ENCODE peak calls at places on chromosomes 13 and 19, in eight cellular contexts. R is HS-5; W is SHP77; V is Caki2; M is Caco-2; Y is effector CD8-positive, alpha-beta T cell; K is breast epithelium; Z is glutamatergic neuron. S is an unnamed sample.

GRCh38 chr13:106145997-106146864 is 389.2 kb downstream of the EFNB2 start:
- DNase-seq in M (peak), K (no peak), Y (no peak), V (no peak), W (no peak), Z (no peak), R (no peak), S (no peak)

GRCh38 chr19:19627716-19628498 is at the start of gene LPAR2:
- DNase-seq in Z (peak), R (no peak), W (no peak), M (peak), Y (peak), V (no peak), K (peak), S (peak)

GRCh38 chr19:48810151-48810550 is 678 bp downstream of the BCAT2 start:
- DNase-seq in W (no peak), M (no peak), R (no peak), K (no peak), V (no peak), Y (no peak), Z (no peak), S (peak)

GRCh38 chr19:44498988-44499387 is 1.3 kb downstream of the ZNF180 start:
- DNase-seq in M (no peak), V (no peak), K (no peak), Z (no peak), Y (no peak), R (no peak), W (no peak), S (no peak)

GRCh38 chr19:44553478-44554171 is 24.1 kb upstream of the CEACAM20 start:
- DNase-seq in Z (no peak), V (peak), R (no peak), M (no peak), W (no peak), K (no peak), Y (no peak), S (no peak)

GRCh38 chr13:51999525-51999924 is 11.7 kb downstream of the ATP7B start:
- DNase-seq in K (peak), M (no peak), Y (no peak), V (no peak), W (no peak), Z (no peak), R (no peak), S (no peak)

GRCh38 chr19:42114412-42114811 is 17.8 kb downstream of the POU2F2 start:
- DNase-seq in Z (peak), K (no peak), M (no peak), Y (no peak), R (no peak), V (no peak), W (peak), S (peak)

GRCh38 chr13:99981115-99982020 is at the start of gene ZIC2:
- DNase-seq in M (no peak), R (no peak), Y (no peak), W (no peak), Z (peak), K (no peak), V (peak), S (peak)

GRCh38 chr19:11446652-11447301 is 11.3 kb downstream of the PRKCSH start:
- DNase-seq in K (no peak), Y (peak), M (no peak), R (no peak), W (no peak), V (no peak), Z (peak), S (peak)

GRCh38 chr19:17074628-17075034 is 621 bp downstream of the HAUS8 start:
- DNase-seq in Y (no peak), R (no peak), V (no peak), Z (no peak), W (no peak), K (no peak), M (no peak), S (peak)

GRCh38 chr19:54434862-54435174 is 14.2 kb upstream of the LENG8 start:
- DNase-seq in Z (no peak), M (no peak), W (no peak), Y (no peak), K (no peak), R (no peak), V (no peak), S (no peak)

GRCh38 chr19:55600336-55601028 is 394 bp downstream of the ZNF524 start:
- DNase-seq in R (no peak), M (no peak), W (peak), Z (peak), V (no peak), Y (no peak), K (no peak), S (peak)

GRCh38 chr19:35498984-35499383 is 8.7 kb upstream of the KRTDAP start:
- DNase-seq in M (no peak), Z (no peak), R (no peak), K (no peak), Y (no peak), V (no peak), W (no peak), S (no peak)

GRCh38 chr19:46943150-46943946 is 76.3 kb upstream of the NPAS1 start:
- DNase-seq in Z (no peak), V (no peak), M (no peak), K (no peak), Y (no peak), R (no peak), W (no peak), S (no peak)

S was measured in GM13977.